ENCODE peak calls at places on chromosomes 12 and 14, in seven cellular contexts. G is CD8-positive, alpha-beta memory T cell; J is uterus; L is colonic mucosa; H is CD4-positive, CD25-positive, alpha-beta regulatory T cell; Z is HepG2; U is tibial artery. T is an unnamed sample. For H3K9me3, the result is how much of the 10 kb centered on the place peaks cover.

GRCh38 chr12:52691076-52691764 is 11.0 kb upstream of the KRT1 start:
- DNase-seq in G (peak), J (no peak), L (no peak), H (peak), Z (no peak), U (no peak), T (no peak)

GRCh38 chr12:47811581-47812484 is 7.9 kb downstream of the HDAC7 start:
- DNase-seq in G (no peak), J (peak), L (no peak), H (no peak), Z (no peak), U (peak), T (no peak)

GRCh38 chr12:95323204-95323603 is 105.6 kb downstream of the VEZT start:
- DNase-seq in G (no peak), J (no peak), L (no peak), H (no peak), Z (peak), U (no peak), T (no peak)

GRCh38 chr12:50103767-50104321 is at the start of gene GPD1:
- DNase-seq in G (no peak), J (peak), L (peak), H (no peak), Z (peak), U (peak), T (peak)

GRCh38 chr14:75793806-75794205 is 132.8 kb downstream of the TTLL5 start:
- DNase-seq in G (no peak), J (no peak), L (no peak), H (no peak), Z (no peak), U (no peak), T (no peak)

GRCh38 chr14:78701246-78701645 is 531.1 kb downstream of the NRXN3 start:
- DNase-seq in G (no peak), J (no peak), L (no peak), H (no peak), Z (no peak), U (no peak), T (no peak)

GRCh38 chr12:1592444-1593231 is 1.7 kb downstream of the FBXL14 start:
- DNase-seq in G (peak), J (no peak), L (peak), H (peak), Z (no peak), U (no peak), T (peak)

GRCh38 chr12:109518820-109519665 is 41.6 kb downstream of the UBE3B start:
- DNase-seq in G (peak), J (peak), L (peak), H (peak), Z (peak), U (no peak), T (peak)

GRCh38 chr14:54642950-54643695 is 76.2 kb downstream of the SAMD4A start:
- DNase-seq in G (no peak), J (no peak), L (no peak), H (peak), Z (peak), U (no peak), T (no peak)

GRCh38 chr14:95287176-95287754 is 32.4 kb downstream of the CLMN start:
- DNase-seq in G (no peak), J (no peak), L (no peak), H (no peak), Z (no peak), U (peak), T (no peak)

GRCh38 chr12:62693291-62694040 is 226.8 kb downstream of the MON2 start:
- DNase-seq in G (no peak), J (peak), L (no peak), H (no peak), Z (no peak), U (no peak), T (no peak)

GRCh38 chr12:131159660-131160059 is 206.0 kb downstream of the ADGRD1 start:
- DNase-seq in G (no peak), J (no peak), L (no peak), H (no peak), Z (peak), U (no peak), T (peak)

GRCh38 chr14:93834739-93835383 is 46.6 kb upstream of the PRIMA1 start:
- DNase-seq in G (no peak), J (no peak), L (no peak), H (no peak), Z (no peak), U (no peak), T (no peak)

GRCh38 chr14:61322799-61323290 is 1.5 kb downstream of the PRKCH start:
- DNase-seq in G (peak), J (no peak), L (no peak), H (peak), Z (no peak), U (no peak), T (no peak)

GRCh38 chr12:121784460-121784859 is 9.0 kb downstream of the RHOF start:
- DNase-seq in G (no peak), J (peak), L (no peak), H (no peak), Z (no peak), U (no peak), T (no peak)

GRCh38 chr12:46964496-46965098 is 114.8 kb upstream of the PCED1B start:
- DNase-seq in G (no peak), J (no peak), L (no peak), H (no peak), Z (no peak), U (no peak), T (no peak)

GRCh38 chr14:99715266-99716000 is 31.3 kb downstream of the CYP46A1 start:
- DNase-seq in G (peak), J (no peak), L (no peak), H (no peak), Z (no peak), U (no peak), T (no peak)

GRCh38 chr12:121578230-121579189 is 2.3 kb downstream of the KDM2B start:
- DNase-seq in G (peak), J (peak), L (peak), H (peak), Z (no peak), U (peak), T (no peak)

GRCh38 chr12:47178014-47178413 is 98.3 kb upstream of the AMIGO2 start:
- DNase-seq in G (no peak), J (no peak), L (no peak), H (no peak), Z (no peak), U (no peak), T (no peak)

GRCh38 chr12:132603240-132604107 is 6.9 kb downstream of the LRCOL1 start:
- DNase-seq in G (peak), J (no peak), L (no peak), H (no peak), Z (no peak), U (no peak), T (no peak)

GRCh38 chr12:104682790-104683279 is 226.1 kb downstream of the CHST11 start:
- DNase-seq in G (peak), J (no peak), L (no peak), H (peak), Z (no peak), U (no peak), T (peak)

GRCh38 chr12:40325349-40325960 is 100.7 kb downstream of the LRRK2 start:
- DNase-seq in G (no peak), J (no peak), L (no peak), H (no peak), Z (peak), U (no peak), T (peak)

GRCh38 chr12:70652451-70652850 is 15.2 kb upstream of the PTPRB start:
- DNase-seq in G (no peak), J (no peak), L (no peak), H (no peak), Z (no peak), U (no peak), T (no peak)

GRCh38 chr14:97143456-97143855 is 346.3 kb downstream of the VRK1 start:
- DNase-seq in G (no peak), J (no peak), L (no peak), H (no peak), Z (no peak), U (no peak), T (no peak)

GRCh38 chr12:47039079-47039478 is 40.3 kb upstream of the PCED1B start:
- DNase-seq in G (no peak), J (no peak), L (no peak), H (no peak), Z (no peak), U (no peak), T (no peak)

GRCh38 chr12:98948566-98948965 is 303.5 kb downstream of the APAF1 start:
- DNase-seq in G (no peak), J (peak), L (no peak), H (no peak), Z (no peak), U (no peak), T (no peak)

GRCh38 chr14:75877884-75878283 is 103.9 kb downstream of the TGFB3 start:
- DNase-seq in G (no peak), J (no peak), L (no peak), H (no peak), Z (no peak), U (no peak), T (no peak)

GRCh38 chr14:91545946-91546716 is 36.0 kb upstream of the PPP4R3A start:
- DNase-seq in G (no peak), J (no peak), L (no peak), H (no peak), Z (no peak), U (no peak), T (no peak)

GRCh38 chr12:63351370-63351769 is 200.4 kb upstream of the AVPR1A start:
- DNase-seq in G (no peak), J (no peak), L (no peak), H (no peak), Z (no peak), U (no peak), T (no peak)

GRCh38 chr14:83425138-83425537 is 1891.5 kb upstream of the SEL1L start:
- DNase-seq in G (no peak), J (no peak), L (no peak), H (no peak), Z (no peak), U (no peak), T (no peak)

GRCh38 chr12:65156366-65156831 is 13.0 kb upstream of the LEMD3 start:
- DNase-seq in G (no peak), J (no peak), L (no peak), H (peak), Z (no peak), U (no peak), T (no peak)

GRCh38 chr12:52971701-52972329 is 22.9 kb downstream of the KRT18 start:
- DNase-seq in G (no peak), J (no peak), L (peak), H (no peak), Z (peak), U (no peak), T (peak)

GRCh38 chr14:70045715-70046535 is 142.8 kb downstream of the SLC8A3 start:
- DNase-seq in G (no peak), J (no peak), L (peak), H (no peak), Z (peak), U (no peak), T (peak)

GRCh38 chr12:111178194-111179081 is 190.5 kb downstream of the PHETA1 start:
- DNase-seq in G (no peak), J (no peak), L (no peak), H (no peak), Z (no peak), U (no peak), T (no peak)

GRCh38 chr14:55454264-55455151 is 14.1 kb upstream of the TBPL2 start:
- DNase-seq in G (no peak), J (peak), L (peak), H (no peak), Z (peak), U (no peak), T (peak)

GRCh38 chr14:49692191-49692757 is 646 bp upstream of the KLHDC1 start:
- DNase-seq in G (no peak), J (no peak), L (no peak), H (no peak), Z (no peak), U (no peak), T (peak)

GRCh38 chr14:42664185-42664584 is 1057.5 kb downstream of the LRFN5 start:
- DNase-seq in G (no peak), J (no peak), L (no peak), H (no peak), Z (no peak), U (no peak), T (no peak)

GRCh38 chr14:95545769-95546168 is 10.9 kb downstream of the GLRX5 start:
- DNase-seq in G (no peak), J (no peak), L (no peak), H (no peak), Z (no peak), U (no peak), T (peak)

GRCh38 chr12:64608901-64609542 is 1.3 kb upstream of the RASSF3 start:
- DNase-seq in G (peak), J (peak), L (peak), H (peak), Z (peak), U (no peak), T (peak)

GRCh38 chr12:28563926-28564325 is 373.7 kb downstream of the CCDC91 start:
- DNase-seq in G (no peak), J (no peak), L (no peak), H (no peak), Z (no peak), U (no peak), T (no peak)

GRCh38 chr12:28568709-28569108 is 378.5 kb downstream of the CCDC91 start:
- DNase-seq in G (no peak), J (no peak), L (no peak), H (no peak), Z (no peak), U (no peak), T (no peak)

GRCh38 chr12:28558232-28558631 is 368.0 kb downstream of the CCDC91 start:
- DNase-seq in G (no peak), J (no peak), L (no peak), H (no peak), Z (no peak), U (no peak), T (no peak)

GRCh38 chr12:28568083-28568482 is 377.8 kb downstream of the CCDC91 start:
- DNase-seq in G (no peak), J (peak), L (no peak), H (no peak), Z (no peak), U (no peak), T (no peak)

DNA sequence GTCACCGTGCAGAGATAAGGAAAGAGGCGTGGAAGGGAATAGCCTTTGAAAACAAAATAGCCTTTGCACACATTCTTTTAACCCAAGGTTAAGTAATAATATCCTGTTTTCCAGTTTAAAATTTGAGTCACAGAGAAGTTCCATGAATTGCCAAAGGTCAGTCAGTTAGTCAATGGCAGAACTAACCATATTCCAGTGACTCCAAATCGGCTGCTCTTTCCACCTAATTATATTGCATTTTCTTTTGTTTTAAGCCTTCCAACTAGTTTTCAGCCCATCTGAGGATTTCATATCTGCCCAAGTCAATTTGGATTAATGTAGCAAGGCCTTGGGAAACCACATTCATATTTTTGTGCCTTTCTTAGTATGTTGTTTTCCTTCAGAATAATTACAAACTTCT is 373.0 kb downstream of the CCDC91 start:
- DNase-seq in G (no peak), J (no peak), L (no peak), H (no peak), Z (no peak), U (no peak), T (no peak)
- H3K27ac ChIP-seq in G (no peak), J (peak), L (no peak), H (no peak), Z (no peak), U (no peak), T (no peak)

GRCh38 chr12:107912421-107913004 is 138.0 kb downstream of the ASCL4 start:
- DNase-seq in G (peak), J (no peak), L (peak), H (peak), Z (no peak), U (no peak), T (peak)
- H3K4me3 ChIP-seq in G (peak), J (no peak), L (peak), H (no peak), Z (no peak), U (no peak), T (no peak)

GRCh38 chr12:128583453-128583852 is 240.3 kb downstream of the SLC15A4 start:
- DNase-seq in G (no peak), J (no peak), L (no peak), H (no peak), Z (no peak), U (no peak), T (no peak)
- H3K9me3 ChIP-seq in G (under half), J (under half), L (under half), H (under half), Z (under half), U (under half), T (under half)

GRCh38 chr12:6639151-6639773 is 3.5 kb upstream of the LPAR5 start:
- DNase-seq in G (no peak), J (no peak), L (no peak), H (no peak), Z (no peak), U (no peak), T (no peak)

GRCh38 chr12:6635375-6635855 is 344 bp downstream of the LPAR5 start:
- DNase-seq in G (peak), J (no peak), L (peak), H (no peak), Z (no peak), U (no peak), T (peak)

GRCh38 chr12:6632026-6632978 is 3.5 kb downstream of the LPAR5 start:
- DNase-seq in G (peak), J (no peak), L (peak), H (peak), Z (no peak), U (no peak), T (peak)

GRCh38 chr12:6638305-6638704 is 2.5 kb upstream of the LPAR5 start:
- DNase-seq in G (no peak), J (no peak), L (no peak), H (no peak), Z (no peak), U (no peak), T (no peak)

GRCh38 chr12:6635856-6636521 is at the start of gene LPAR5:
- DNase-seq in G (peak), J (no peak), L (peak), H (peak), Z (no peak), U (no peak), T (peak)
- H3K27ac ChIP-seq in G (peak), J (no peak), L (peak), H (peak), Z (no peak), U (no peak), T (peak)

GRCh38 chr14:51658441-51659173 is 6.9 kb downstream of the FRMD6 start:
- DNase-seq in G (no peak), J (no peak), L (no peak), H (no peak), Z (no peak), U (no peak), T (no peak)

GRCh38 chr14:51654549-51654879 is 2.8 kb downstream of the FRMD6 start:
- DNase-seq in G (no peak), J (no peak), L (no peak), H (no peak), Z (no peak), U (no peak), T (no peak)

GRCh38 chr14:51661504-51661903 is 9.8 kb downstream of the FRMD6 start:
- DNase-seq in G (no peak), J (no peak), L (no peak), H (no peak), Z (no peak), U (no peak), T (no peak)

GRCh38 chr14:51660720-51661119 is 9.0 kb downstream of the FRMD6 start:
- DNase-seq in G (no peak), J (no peak), L (no peak), H (no peak), Z (no peak), U (no peak), T (no peak)

GRCh38 chr14:51657762-51658161 is 6.1 kb downstream of the FRMD6 start:
- DNase-seq in G (no peak), J (no peak), L (no peak), H (no peak), Z (no peak), U (no peak), T (no peak)
- H3K4me3 ChIP-seq in G (no peak), J (no peak), L (no peak), H (no peak), Z (no peak), U (no peak), T (no peak)

GRCh38 chr14:52262600-52262999 is 4.9 kb upstream of the PTGDR start:
- DNase-seq in G (no peak), J (no peak), L (no peak), H (no peak), Z (no peak), U (no peak), T (no peak)
- H3K9me3 ChIP-seq in G (under half), J (under half), L (under half), H (under half), Z (under half), U (under half), T (under half)

DNA sequence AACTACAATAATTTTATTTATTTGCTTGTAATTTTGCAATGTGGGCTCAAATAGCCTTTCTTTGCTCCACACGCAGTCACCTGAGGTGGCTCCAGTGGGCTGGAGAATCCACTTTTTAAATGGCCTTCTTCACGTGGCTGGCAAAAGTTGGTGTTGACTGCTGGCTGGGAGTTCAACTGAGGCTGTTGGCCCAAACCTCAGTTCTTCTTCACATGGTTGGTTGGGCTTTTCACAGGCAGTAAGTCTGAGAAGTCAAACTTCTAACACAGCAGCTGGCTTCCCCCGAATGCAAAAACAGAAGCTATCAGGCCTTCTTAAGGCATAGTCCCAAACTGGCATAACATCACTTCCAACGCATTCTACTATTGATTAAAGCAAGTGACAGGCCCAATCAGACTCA is 2.1 kb upstream of the OXA1L start:
- DNase-seq in G (no peak), J (no peak), L (no peak), H (no peak), Z (no peak), U (no peak), T (no peak)
- H3K27ac ChIP-seq in G (no peak), J (no peak), L (no peak), H (no peak), Z (no peak), U (no peak), T (no peak)

DNA sequence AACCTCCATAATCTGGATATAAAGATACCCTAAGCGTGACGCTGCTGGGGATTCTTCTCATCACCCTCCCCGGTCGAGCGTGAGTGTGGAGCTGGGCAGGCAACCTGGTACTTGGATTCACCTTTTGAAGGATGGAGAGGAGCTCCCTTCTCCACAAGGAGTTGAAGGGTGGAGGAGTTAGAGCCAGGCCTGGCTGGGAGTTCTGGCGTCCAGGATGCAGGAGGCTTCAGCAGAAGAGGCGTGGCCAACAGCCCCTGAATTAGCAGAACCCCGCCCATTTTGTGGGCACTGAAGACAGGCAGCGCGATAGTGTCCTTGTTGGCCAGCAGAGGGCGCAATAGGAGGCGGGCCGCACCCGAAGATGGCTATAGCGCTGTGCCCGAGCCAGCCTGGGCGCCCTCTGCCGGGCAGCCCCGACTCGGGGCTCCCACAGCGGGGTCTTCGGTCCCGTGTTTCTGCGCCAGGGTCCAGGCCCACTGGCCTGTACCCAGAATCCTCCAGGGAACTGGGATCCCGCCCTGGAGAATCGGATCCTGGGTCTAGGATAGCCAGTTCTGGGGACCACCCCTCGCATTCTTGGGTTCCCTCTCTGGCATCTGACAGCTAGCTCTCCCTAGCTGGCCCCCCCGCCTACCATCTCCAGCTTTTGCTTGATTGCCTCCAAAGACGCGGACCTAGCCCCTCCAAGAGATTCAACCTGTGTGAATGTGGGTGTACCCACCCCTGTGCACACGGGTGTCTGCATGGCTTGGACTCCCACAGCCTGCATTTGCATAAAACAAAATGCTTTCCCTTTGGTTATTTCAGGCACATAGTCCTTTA is 26.0 kb upstream of the SMUG1 start:
- DNase-seq in G (peak), J (peak), L (peak), H (peak), Z (peak), U (peak), T (peak)
- H3K4me3 ChIP-seq in G (peak), J (no peak), L (no peak), H (peak), Z (peak), U (peak), T (no peak)

T was measured in small intestine.